ENCODE peak calls at places on chromosome 12, in ten cellular contexts. M, A, S, V, X, D, F, O, L and G are unnamed samples.

GRCh38 chr12:49930515-49931288 is 19.8 kb upstream of the AQP2 start:
- ATAC-seq in F (no peak), A (peak; percentile 43), D (no peak), L (no peak), V (peak; percentile 58), O (no peak), M (no peak), S (peak; percentile 34), X (no peak), G (no peak)

GRCh38 chr12:108686753-108687152 is 44.6 kb downstream of the CORO1C start:
- ATAC-seq in F (no peak), L (no peak), D (no peak), A (peak; percentile 40), O (peak; percentile 36), S (peak; percentile 22), X (no peak), M (no peak), V (no peak), G (no peak)

GRCh38 chr12:51951843-51952722 is 584 bp downstream of the ACVR1B start:
- ATAC-seq in L (no peak), F (peak; percentile 71), D (no peak), A (peak; percentile 30), S (peak; percentile 18), X (peak; percentile 12), V (no peak), M (peak; percentile 47), O (peak; percentile 36), G (no peak)

GRCh38 chr12:96255077-96255476 is 60.9 kb downstream of the ELK3 start:
- ATAC-seq in L (no peak), M (no peak), F (peak; percentile 78), S (peak; percentile 77), A (peak; percentile 79), V (peak; percentile 16), O (peak; percentile 86), D (no peak), X (peak; percentile 60), G (no peak)

GRCh38 chr12:58364389-58365086 is 423.2 kb downstream of the ATP23 start:
- ATAC-seq in M (no peak), L (no peak), D (no peak), O (no peak), F (no peak), A (no peak), S (peak; percentile 92), X (no peak), V (peak; percentile 95), G (no peak)

GRCh38 chr12:57342207-57342691 is 88.6 kb downstream of the R3HDM2 start:
- ATAC-seq in F (peak; percentile 57), D (no peak), V (no peak), A (peak; percentile 62), L (no peak), S (peak; percentile 96), X (peak; percentile 86), M (peak; percentile 31), O (peak; percentile 97), G (no peak)

GRCh38 chr12:115504241-115504941 is 773.1 kb downstream of the MED13L start:
- ATAC-seq in F (peak; percentile 46), L (no peak), O (peak; percentile 18), M (no peak), V (no peak), X (no peak), S (no peak), D (no peak), A (peak; percentile 61), G (peak; percentile 66)

GRCh38 chr12:120368789-120369475 is at the start of gene MSI1:
- ATAC-seq in F (no peak), L (peak; percentile 37), X (no peak), A (no peak), D (peak; percentile 52), O (no peak), V (no peak), S (no peak), M (no peak), G (no peak)

GRCh38 chr12:96335270-96335669 is 65.0 kb downstream of the CDK17 start:
- ATAC-seq in D (peak; percentile 74), V (no peak), S (no peak), A (no peak), O (no peak), L (peak; percentile 44), M (peak; percentile 68), F (no peak), X (no peak), G (peak; percentile 82)